ENCODE peak calls at places on chromosome 7, in four cellular contexts. E, F, Q and V are unnamed samples. For H3K4me1, the result is how much of the 10 kb centered on the place peaks cover.

GRCh38 chr7:107179326-107180163 is 10.7 kb downstream of the HBP1 start:
- ATAC-seq in E (peak), F (no peak), Q (no peak), V (no peak)

GRCh38 chr7:108442039-108442568 is 14.1 kb downstream of the NRCAM start:
- ATAC-seq in E (no peak), F (no peak), Q (no peak), V (no peak)

GRCh38 chr7:82975811-82976468 is 186.7 kb downstream of the PCLO start:
- ATAC-seq in E (no peak), F (no peak), Q (no peak), V (no peak)

GRCh38 chr7:18151419-18151818 is 123.8 kb upstream of the PRPS1L1 start:
- ATAC-seq in E (no peak), F (no peak), Q (peak), V (no peak)

GRCh38 chr7:30880090-30880704 is 31.5 kb upstream of the AQP1 start:
- ATAC-seq in E (no peak), F (no peak), Q (no peak), V (no peak)

GRCh38 chr7:92598310-92598981 is 8.3 kb upstream of the FAM133B start:
- ATAC-seq in E (no peak), F (no peak), Q (no peak), V (no peak)

GRCh38 chr7:141928147-141928894 is 12.1 kb downstream of the OR9A4 start:
- ATAC-seq in E (no peak), F (no peak), Q (no peak), V (no peak)

GRCh38 chr7:128455556-128456254 is at the start of gene HILPDA:
- ATAC-seq in E (peak), F (peak), Q (peak), V (peak)

GRCh38 chr7:98137826-98138151 is 31.1 kb downstream of the LMTK2 start:
- ATAC-seq in E (no peak), F (no peak), Q (no peak), V (no peak)

GRCh38 chr7:85471740-85472139 is 284.9 kb upstream of the SEMA3D start:
- ATAC-seq in E (no peak), F (peak), Q (no peak), V (no peak)

GRCh38 chr7:137953692-137954470 is 48.0 kb downstream of the CREB3L2 start:
- ATAC-seq in E (peak), F (no peak), Q (peak), V (peak)

GRCh38 chr7:154419344-154419743 is 367.1 kb downstream of the DPP6 start:
- ATAC-seq in E (no peak), F (no peak), Q (no peak), V (no peak)

GRCh38 chr7:159015081-159015893 is 129.4 kb downstream of the VIPR2 start:
- ATAC-seq in E (no peak), F (no peak), Q (peak), V (peak)

GRCh38 chr7:98202367-98203195 is 8.7 kb upstream of the BHLHA15 start:
- ATAC-seq in E (no peak), F (peak), Q (no peak), V (no peak)

GRCh38 chr7:135291809-135292253 is 58.2 kb downstream of the STRA8 start:
- ATAC-seq in E (no peak), F (no peak), Q (peak), V (no peak)

GRCh38 chr7:69825031-69825681 is 226.9 kb downstream of the AUTS2 start:
- ATAC-seq in E (no peak), F (no peak), Q (no peak), V (no peak)

GRCh38 chr7:36971515-36972139 is 247.3 kb upstream of the AOAH start:
- ATAC-seq in E (peak), F (no peak), Q (peak), V (no peak)

GRCh38 chr7:16652255-16652583 is 6.2 kb downstream of the BZW2 start:
- ATAC-seq in E (peak), F (no peak), Q (no peak), V (no peak)

GRCh38 chr7:73316521-73316920 is 7.9 kb upstream of the NSUN5 start:
- ATAC-seq in E (no peak), F (no peak), Q (no peak), V (no peak)

GRCh38 chr7:27784399-27785053 is 44.6 kb downstream of the TAX1BP1 start:
- ATAC-seq in E (peak), F (no peak), Q (peak), V (no peak)

GRCh38 chr7:37297546-37297945 is 151.1 kb downstream of the ELMO1 start:
- ATAC-seq in E (no peak), F (no peak), Q (no peak), V (peak)

GRCh38 chr7:106504620-106505019 is 156.3 kb downstream of the CCDC71L start:
- ATAC-seq in E (no peak), F (no peak), Q (no peak), V (no peak)

GRCh38 chr7:15626041-15626440 is 60.4 kb downstream of the MEOX2 start:
- ATAC-seq in E (no peak), F (no peak), Q (no peak), V (no peak)

GRCh38 chr7:30116771-30117170 is 18.0 kb upstream of the MTURN start:
- ATAC-seq in E (no peak), F (no peak), Q (no peak), V (peak)

GRCh38 chr7:43757073-43757720 is 1.3 kb upstream of the BLVRA start:
- ATAC-seq in E (no peak), F (no peak), Q (no peak), V (no peak)

GRCh38 chr7:57413529-57414398 is 36.2 kb upstream of the ZNF716 start:
- ATAC-seq in E (no peak), F (no peak), Q (no peak), V (no peak)

GRCh38 chr7:141320287-141320686 is 230.9 kb upstream of the AGK start:
- ATAC-seq in E (no peak), F (no peak), Q (no peak), V (no peak)

GRCh38 chr7:130881091-130881798 is 147.2 kb upstream of the KLF14 start:
- ATAC-seq in E (no peak), F (no peak), Q (no peak), V (no peak)

GRCh38 chr7:21946228-21946709 is 570 bp upstream of the CDCA7L start:
- ATAC-seq in E (no peak), F (no peak), Q (peak), V (no peak)

GRCh38 chr7:16559497-16560223 is 33.0 kb downstream of the LRRC72 start:
- ATAC-seq in E (no peak), F (no peak), Q (peak), V (no peak)

DNA sequence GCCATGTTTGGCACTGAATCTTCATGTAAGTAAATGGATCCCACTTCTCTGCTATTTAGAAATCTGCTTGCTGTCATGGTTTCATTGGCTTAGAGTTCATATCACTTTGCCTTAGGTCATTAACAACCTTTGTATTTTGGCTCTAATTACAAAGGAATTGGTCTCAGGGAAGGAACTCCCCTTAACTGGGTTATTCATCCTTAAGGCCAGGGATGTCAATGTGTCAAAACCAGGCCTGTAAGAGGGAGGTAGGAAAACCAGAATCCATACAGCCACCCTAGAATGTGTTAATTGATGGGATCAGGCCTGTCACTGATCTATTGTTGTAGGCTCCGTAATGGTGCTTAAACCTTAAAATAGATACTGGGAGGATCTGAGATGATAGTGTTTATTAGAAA is 67.3 kb downstream of the ST7 start:
- ATAC-seq in E (no peak), F (no peak), Q (no peak), V (no peak)
- H3K4me3 ChIP-seq in E (no peak), F (no peak), Q (peak), V (peak)

GRCh38 chr7:66556549-66557213 is 72.0 kb upstream of the KCTD7 start:
- ATAC-seq in E (no peak), F (no peak), Q (no peak), V (no peak)
- H3K4me1 ChIP-seq in E (under half), F (under half), Q (under half), V (under half)

GRCh38 chr7:26295015-26295414 is 3.4 kb downstream of the SNX10 start:
- ATAC-seq in E (no peak), F (no peak), Q (no peak), V (no peak)
- H3K4me3 ChIP-seq in E (no peak), F (peak), Q (no peak), V (no peak)

GRCh38 chr7:6507906-6508305 is 43.4 kb downstream of the GRID2IP start:
- ATAC-seq in E (no peak), F (no peak), Q (no peak), V (no peak)
- H3K4me1 ChIP-seq in E (under half), F (under half), Q (under half), V (under half)

DNA sequence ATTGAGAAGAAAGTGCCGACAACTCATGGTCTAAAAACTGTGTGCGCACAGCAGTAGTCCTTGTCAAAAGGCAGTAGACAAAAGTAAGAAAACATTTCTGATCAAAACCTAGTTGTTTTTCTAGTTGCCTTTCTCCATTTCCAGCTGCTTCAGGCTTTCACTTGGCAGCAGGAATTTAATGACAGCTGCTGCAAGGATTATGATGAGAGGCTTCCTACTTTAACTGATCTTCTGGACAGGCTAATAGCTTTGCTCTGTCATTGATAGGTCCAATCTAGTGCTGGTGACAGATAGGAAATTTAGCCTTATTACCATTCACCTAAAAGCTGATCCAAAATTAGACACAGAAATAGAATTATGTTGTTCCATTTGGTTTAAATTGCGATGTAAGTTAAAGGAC is 110.7 kb upstream of the SEMA3C start:
- ATAC-seq in E (no peak), F (no peak), Q (no peak), V (no peak)
- H3K4me3 ChIP-seq in E (no peak), F (no peak), Q (no peak), V (no peak)